ENCODE peak calls at places on chromosome 11, in ten cellular contexts. One of them, this sample, is unnamed.

GRCh38 chr11:90241414-90241813 is 18.6 kb upstream of the CHORDC1 start:
- DNase-seq in lower leg skin: no peak
- DNase-seq in upper lobe of right lung: no peak
- DNase-seq in endodermal cell: no peak
- DNase-seq in BJ: no peak
- DNase-seq in foreskin fibroblast: no peak
- DNase-seq in IMR-90: no peak
- DNase-seq in sigmoid colon: no peak
- DNase-seq in ovary: no peak
- DNase-seq in body of pancreas: no peak
- DNase-seq in this sample: no peak

GRCh38 chr11:114197799-114198500 is 98.2 kb upstream of the NNMT start:
- DNase-seq in IMR-90: peak; percentile 71
- DNase-seq in body of pancreas: peak; percentile 76
- DNase-seq in lower leg skin: peak; percentile 70
- DNase-seq in upper lobe of right lung: peak; percentile 85
- DNase-seq in BJ: peak; percentile 3
- DNase-seq in endodermal cell: no peak
- DNase-seq in foreskin fibroblast: peak; percentile 97
- DNase-seq in ovary: peak; percentile 71
- DNase-seq in sigmoid colon: peak; percentile 97
- DNase-seq in this sample: peak; percentile 95

GRCh38 chr11:46298699-46299424 is 21.4 kb downstream of the CREB3L1 start:
- DNase-seq in IMR-90: peak; percentile 93
- DNase-seq in BJ: peak; percentile 58
- DNase-seq in upper lobe of right lung: no peak
- DNase-seq in foreskin fibroblast: peak; percentile 83
- DNase-seq in ovary: no peak
- DNase-seq in lower leg skin: no peak
- DNase-seq in endodermal cell: no peak
- DNase-seq in body of pancreas: no peak
- DNase-seq in sigmoid colon: no peak
- DNase-seq in this sample: no peak

GRCh38 chr11:92224394-92225205 is at the start of gene FAT3:
- DNase-seq in body of pancreas: no peak
- DNase-seq in endodermal cell: peak; percentile 90
- DNase-seq in foreskin fibroblast: peak; percentile 29
- DNase-seq in sigmoid colon: peak; percentile 68
- DNase-seq in ovary: peak; percentile 41
- DNase-seq in BJ: no peak
- DNase-seq in IMR-90: peak; percentile 41
- DNase-seq in upper lobe of right lung: peak; percentile 63
- DNase-seq in lower leg skin: no peak
- DNase-seq in this sample: peak; percentile 46

GRCh38 chr11:63767415-63768231 is 952 bp downstream of the ZFTA start:
- DNase-seq in endodermal cell: peak; percentile 93
- DNase-seq in foreskin fibroblast: peak; percentile 76
- DNase-seq in sigmoid colon: peak; percentile 85
- DNase-seq in ovary: peak; percentile 72
- DNase-seq in lower leg skin: peak; percentile 59
- DNase-seq in body of pancreas: peak; percentile 50
- DNase-seq in upper lobe of right lung: peak; percentile 68
- DNase-seq in IMR-90: peak; percentile 74
- DNase-seq in BJ: peak; percentile 29
- DNase-seq in this sample: no peak

GRCh38 chr11:95230054-95231034 is 658 bp downstream of the SESN3 start:
- DNase-seq in sigmoid colon: peak; percentile 64
- DNase-seq in upper lobe of right lung: no peak
- DNase-seq in lower leg skin: peak; percentile 28
- DNase-seq in foreskin fibroblast: peak; percentile 8
- DNase-seq in body of pancreas: peak; percentile 24
- DNase-seq in ovary: peak; percentile 52
- DNase-seq in BJ: no peak
- DNase-seq in endodermal cell: peak; percentile 76
- DNase-seq in IMR-90: no peak
- DNase-seq in this sample: no peak

GRCh38 chr11:47532597-47533213 is 20.2 kb downstream of the CELF1 start:
- DNase-seq in lower leg skin: no peak
- DNase-seq in upper lobe of right lung: no peak
- DNase-seq in body of pancreas: no peak
- DNase-seq in sigmoid colon: no peak
- DNase-seq in ovary: no peak
- DNase-seq in endodermal cell: no peak
- DNase-seq in foreskin fibroblast: no peak
- DNase-seq in BJ: no peak
- DNase-seq in IMR-90: peak; percentile 31
- DNase-seq in this sample: no peak

GRCh38 chr11:102177974-102178631 is 67.9 kb downstream of the YAP1 start:
- DNase-seq in sigmoid colon: no peak
- DNase-seq in body of pancreas: no peak
- DNase-seq in BJ: peak; percentile 65
- DNase-seq in foreskin fibroblast: peak; percentile 77
- DNase-seq in endodermal cell: no peak
- DNase-seq in IMR-90: peak; percentile 94
- DNase-seq in upper lobe of right lung: no peak
- DNase-seq in ovary: no peak
- DNase-seq in lower leg skin: peak; percentile 52
- DNase-seq in this sample: peak; percentile 87

GRCh38 chr11:35461917-35462316 is 42.6 kb upstream of the SLC1A2 start:
- DNase-seq in lower leg skin: no peak
- DNase-seq in IMR-90: no peak
- DNase-seq in foreskin fibroblast: no peak
- DNase-seq in upper lobe of right lung: no peak
- DNase-seq in ovary: no peak
- DNase-seq in endodermal cell: no peak
- DNase-seq in body of pancreas: no peak
- DNase-seq in BJ: no peak
- DNase-seq in sigmoid colon: no peak
- DNase-seq in this sample: no peak

GRCh38 chr11:35463211-35463810 is 44.0 kb upstream of the SLC1A2 start:
- DNase-seq in BJ: no peak
- DNase-seq in sigmoid colon: no peak
- DNase-seq in foreskin fibroblast: no peak
- DNase-seq in IMR-90: no peak
- DNase-seq in lower leg skin: no peak
- DNase-seq in ovary: no peak
- DNase-seq in body of pancreas: no peak
- DNase-seq in endodermal cell: no peak
- DNase-seq in upper lobe of right lung: no peak
- DNase-seq in this sample: no peak

GRCh38 chr11:35466058-35466457 is 46.7 kb upstream of the SLC1A2 start:
- DNase-seq in lower leg skin: no peak
- DNase-seq in upper lobe of right lung: no peak
- DNase-seq in sigmoid colon: no peak
- DNase-seq in BJ: no peak
- DNase-seq in foreskin fibroblast: no peak
- DNase-seq in ovary: no peak
- DNase-seq in IMR-90: no peak
- DNase-seq in body of pancreas: no peak
- DNase-seq in endodermal cell: no peak
- DNase-seq in this sample: no peak

GRCh38 chr11:35458846-35459245 is 39.5 kb upstream of the SLC1A2 start:
- DNase-seq in body of pancreas: no peak
- DNase-seq in IMR-90: no peak
- DNase-seq in foreskin fibroblast: no peak
- DNase-seq in ovary: no peak
- DNase-seq in endodermal cell: no peak
- DNase-seq in upper lobe of right lung: no peak
- DNase-seq in sigmoid colon: no peak
- DNase-seq in BJ: peak; percentile 9
- DNase-seq in lower leg skin: no peak
- DNase-seq in this sample: no peak

GRCh38 chr11:35464308-35464707 is 45.0 kb upstream of the SLC1A2 start:
- DNase-seq in ovary: no peak
- DNase-seq in foreskin fibroblast: no peak
- DNase-seq in IMR-90: no peak
- DNase-seq in endodermal cell: no peak
- DNase-seq in sigmoid colon: no peak
- DNase-seq in upper lobe of right lung: no peak
- DNase-seq in lower leg skin: no peak
- DNase-seq in body of pancreas: no peak
- DNase-seq in BJ: no peak
- DNase-seq in this sample: no peak
- TF ChIP-seq CTCF in ovary: no peak
- TF ChIP-seq CTCF in foreskin fibroblast: no peak
- TF ChIP-seq CTCF in IMR-90: peak; percentile 30
- TF ChIP-seq CTCF in endodermal cell: peak; percentile 54
- TF ChIP-seq CTCF in sigmoid colon: no peak
- TF ChIP-seq CTCF in upper lobe of right lung: no peak
- TF ChIP-seq CTCF in lower leg skin: no peak
- TF ChIP-seq CTCF in body of pancreas: no peak
- TF ChIP-seq CTCF in BJ: peak; percentile 21
- TF ChIP-seq CTCF in this sample: peak; percentile 32

GRCh38 chr11:69298778-69299461 is 5.0 kb downstream of the MYEOV start:
- DNase-seq in ovary: no peak
- DNase-seq in foreskin fibroblast: peak; percentile 50
- DNase-seq in BJ: no peak
- DNase-seq in IMR-90: peak; percentile 48
- DNase-seq in upper lobe of right lung: peak; percentile 60
- DNase-seq in endodermal cell: no peak
- DNase-seq in sigmoid colon: no peak
- DNase-seq in body of pancreas: no peak
- DNase-seq in lower leg skin: no peak
- DNase-seq in this sample: no peak

GRCh38 chr11:69297926-69298777 is 4.2 kb downstream of the MYEOV start:
- DNase-seq in BJ: peak; percentile 70
- DNase-seq in foreskin fibroblast: peak; percentile 93
- DNase-seq in endodermal cell: no peak
- DNase-seq in upper lobe of right lung: peak; percentile 91
- DNase-seq in body of pancreas: peak; percentile 44
- DNase-seq in ovary: no peak
- DNase-seq in sigmoid colon: peak; percentile 83
- DNase-seq in lower leg skin: peak; percentile 78
- DNase-seq in IMR-90: peak; percentile 82
- DNase-seq in this sample: no peak

GRCh38 chr11:69296890-69297224 is 2.9 kb downstream of the MYEOV start:
- DNase-seq in endodermal cell: no peak
- DNase-seq in BJ: no peak
- DNase-seq in sigmoid colon: no peak
- DNase-seq in IMR-90: no peak
- DNase-seq in ovary: no peak
- DNase-seq in lower leg skin: no peak
- DNase-seq in foreskin fibroblast: no peak
- DNase-seq in body of pancreas: no peak
- DNase-seq in upper lobe of right lung: no peak
- DNase-seq in this sample: no peak

GRCh38 chr11:69295995-69296889 is 2.3 kb downstream of the MYEOV start:
- DNase-seq in body of pancreas: no peak
- DNase-seq in lower leg skin: peak; percentile 70
- DNase-seq in BJ: no peak
- DNase-seq in ovary: no peak
- DNase-seq in endodermal cell: no peak
- DNase-seq in foreskin fibroblast: peak; percentile 88
- DNase-seq in upper lobe of right lung: peak; percentile 76
- DNase-seq in sigmoid colon: peak; percentile 82
- DNase-seq in IMR-90: peak; percentile 74
- DNase-seq in this sample: no peak

GRCh38 chr11:69297225-69297925 is 3.4 kb downstream of the MYEOV start:
- DNase-seq in upper lobe of right lung: peak; percentile 96
- DNase-seq in IMR-90: peak; percentile 99
- DNase-seq in foreskin fibroblast: peak; percentile 99
- DNase-seq in BJ: peak; percentile 98
- DNase-seq in endodermal cell: no peak
- DNase-seq in ovary: peak; percentile 66
- DNase-seq in sigmoid colon: peak; percentile 93
- DNase-seq in body of pancreas: peak; percentile 74
- DNase-seq in lower leg skin: peak; percentile 88
- DNase-seq in this sample: peak; percentile 98
- H3K4me3 ChIP-seq in upper lobe of right lung: peak overlapping the region; percentile 23
- H3K4me3 ChIP-seq in IMR-90: no peak overlapping the region
- H3K4me3 ChIP-seq in foreskin fibroblast: no peak overlapping the region
- H3K4me3 ChIP-seq in BJ: no peak overlapping the region
- H3K4me3 ChIP-seq in endodermal cell: no peak overlapping the region
- H3K4me3 ChIP-seq in ovary: no peak overlapping the region
- H3K4me3 ChIP-seq in sigmoid colon: peak overlapping the region; percentile 29
- H3K4me3 ChIP-seq in body of pancreas: no peak overlapping the region
- H3K4me3 ChIP-seq in lower leg skin: no peak overlapping the region
- H3K4me3 ChIP-seq in this sample: peak overlapping the region; percentile 7

GRCh38 chr11:43806976-43807375 is 73.7 kb upstream of the ALKBH3 start:
- DNase-seq in sigmoid colon: no peak
- DNase-seq in foreskin fibroblast: no peak
- DNase-seq in IMR-90: no peak
- DNase-seq in body of pancreas: no peak
- DNase-seq in upper lobe of right lung: no peak
- DNase-seq in lower leg skin: no peak
- DNase-seq in endodermal cell: no peak
- DNase-seq in ovary: no peak
- DNase-seq in BJ: no peak
- DNase-seq in this sample: no peak

GRCh38 chr11:43812471-43812870 is 68.2 kb upstream of the ALKBH3 start:
- DNase-seq in foreskin fibroblast: no peak
- DNase-seq in endodermal cell: no peak
- DNase-seq in lower leg skin: no peak
- DNase-seq in sigmoid colon: no peak
- DNase-seq in ovary: no peak
- DNase-seq in IMR-90: no peak
- DNase-seq in BJ: no peak
- DNase-seq in body of pancreas: no peak
- DNase-seq in upper lobe of right lung: no peak
- DNase-seq in this sample: no peak

DNA sequence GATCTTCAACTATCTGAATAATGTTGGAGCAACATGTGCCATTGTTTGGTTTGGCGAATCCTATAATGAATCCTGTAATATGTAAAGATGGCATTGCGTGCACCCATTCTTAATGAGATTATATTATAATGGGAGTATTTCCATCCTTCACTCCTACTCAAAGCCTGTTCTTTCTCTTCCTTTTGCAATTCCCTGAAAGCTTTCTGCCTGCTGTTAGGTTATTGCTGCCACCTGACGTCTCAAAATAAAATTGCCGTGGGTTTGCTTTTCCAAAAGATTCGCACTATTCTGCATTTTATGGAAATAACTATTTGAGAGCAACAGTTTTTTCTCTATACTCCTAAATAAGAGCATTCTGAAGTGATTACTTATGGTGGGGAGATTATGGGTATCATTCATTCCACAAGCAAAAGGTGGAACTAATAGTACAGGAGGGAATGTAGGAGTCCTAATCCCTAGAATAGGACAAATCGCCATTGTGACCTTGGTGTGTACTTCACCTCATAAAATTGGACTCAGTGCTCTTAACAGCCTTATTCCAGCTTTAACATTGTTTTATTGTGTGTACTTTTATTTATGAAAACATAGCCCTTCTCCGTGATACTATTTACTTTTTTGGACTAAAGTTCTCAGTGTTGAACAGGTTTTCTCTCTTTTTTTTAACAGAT is 69.6 kb upstream of the ALKBH3 start:
- DNase-seq in foreskin fibroblast: no peak
- DNase-seq in sigmoid colon: no peak
- DNase-seq in ovary: no peak
- DNase-seq in upper lobe of right lung: no peak
- DNase-seq in body of pancreas: no peak
- DNase-seq in lower leg skin: no peak
- DNase-seq in IMR-90: no peak
- DNase-seq in BJ: no peak
- DNase-seq in endodermal cell: no peak
- DNase-seq in this sample: no peak
- TF ChIP-seq CTCF in foreskin fibroblast: peak; percentile 18
- TF ChIP-seq CTCF in sigmoid colon: no peak
- TF ChIP-seq CTCF in ovary: peak; percentile 10
- TF ChIP-seq CTCF in upper lobe of right lung: no peak
- TF ChIP-seq CTCF in body of pancreas: no peak
- TF ChIP-seq CTCF in lower leg skin: no peak
- TF ChIP-seq CTCF in IMR-90: peak; percentile 42
- TF ChIP-seq CTCF in BJ: peak; percentile 42
- TF ChIP-seq CTCF in endodermal cell: peak; percentile 44
- TF ChIP-seq CTCF in this sample: peak; percentile 46

DNA sequence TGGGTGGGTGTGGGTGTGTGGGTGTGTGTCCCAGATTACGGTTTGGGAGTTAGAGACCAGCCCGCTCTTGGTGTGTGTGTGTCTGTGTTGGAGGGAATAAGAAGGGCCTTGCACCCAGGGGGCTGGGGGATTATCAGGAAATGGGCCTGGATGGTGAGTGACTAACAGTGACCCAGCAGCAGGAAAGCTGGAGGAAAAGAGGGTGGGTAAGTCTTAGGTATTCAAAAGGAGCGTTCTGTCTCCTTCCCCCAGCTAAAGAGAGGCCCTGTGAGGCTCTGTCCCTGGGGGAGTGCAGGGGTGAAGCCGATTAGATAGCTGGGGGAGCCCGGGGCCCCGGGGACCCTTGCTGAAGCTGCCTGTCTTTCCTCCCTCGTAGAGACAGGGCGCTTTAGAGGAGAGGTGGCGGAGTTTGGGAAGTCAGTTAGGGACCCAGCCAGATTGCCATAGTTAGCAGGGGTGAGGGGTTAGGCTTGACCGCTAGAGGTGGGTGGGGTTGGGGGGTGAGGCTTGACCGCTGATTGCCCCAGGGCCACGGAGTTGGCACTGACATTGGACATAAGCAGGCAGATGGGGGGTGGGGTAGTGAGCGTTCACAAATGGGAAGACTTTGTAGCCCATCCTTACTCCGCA is 1.5 kb downstream of the OAF start:
- DNase-seq in foreskin fibroblast: no peak
- DNase-seq in ovary: no peak
- DNase-seq in sigmoid colon: no peak
- DNase-seq in endodermal cell: no peak
- DNase-seq in upper lobe of right lung: no peak
- DNase-seq in body of pancreas: no peak
- DNase-seq in lower leg skin: no peak
- DNase-seq in BJ: no peak
- DNase-seq in IMR-90: peak; percentile 32
- DNase-seq in this sample: no peak
- H3K4me3 ChIP-seq in foreskin fibroblast: peak overlapping the region; percentile 86
- H3K4me3 ChIP-seq in ovary: peak overlapping the region; percentile 63
- H3K4me3 ChIP-seq in sigmoid colon: peak overlapping the region; percentile 70
- H3K4me3 ChIP-seq in endodermal cell: no peak overlapping the region
- H3K4me3 ChIP-seq in upper lobe of right lung: peak overlapping the region; percentile 64
- H3K4me3 ChIP-seq in body of pancreas: peak overlapping the region; percentile 48
- H3K4me3 ChIP-seq in lower leg skin: no peak overlapping the region
- H3K4me3 ChIP-seq in BJ: peak overlapping the region; percentile 72
- H3K4me3 ChIP-seq in IMR-90: peak overlapping the region; percentile 77
- H3K4me3 ChIP-seq in this sample: peak overlapping the region; percentile 34

This sample was measured in retinal pigment epithelial cell.